ENCODE peak calls at places on chromosomes 1 and 21, in six cellular contexts. X is IMR-90, L is H9, J is mesenchymal stem cell, W is H1, K is trophoblast cell. G is an unnamed sample.

GRCh38 chr1:33634806-33635205 is 162.4 kb downstream of the ZSCAN20 start:
- DNase-seq in K (peak), J (no peak), W (no peak), X (peak), L (peak), G (peak)

GRCh38 chr1:234617986-234618725 is 8.2 kb upstream of the IRF2BP2 start:
- DNase-seq in W (no peak), J (peak), X (peak), L (no peak), K (peak), G (peak)

GRCh38 chr1:233412812-233413211 is 85.3 kb downstream of the MAP3K21 start:
- DNase-seq in K (no peak), L (no peak), J (no peak), X (no peak), W (no peak), G (no peak)

GRCh38 chr21:41895643-41896493 is 16.7 kb upstream of the PRDM15 start:
- DNase-seq in W (no peak), L (peak), J (no peak), X (peak), K (no peak), G (no peak)

GRCh38 chr1:167332503-167332902 is 111.8 kb downstream of the POU2F1 start:
- DNase-seq in J (no peak), L (no peak), W (no peak), K (no peak), X (peak), G (no peak)

GRCh38 chr1:198890531-198890930 is 251.7 kb downstream of the PTPRC start:
- DNase-seq in W (no peak), L (no peak), J (peak), X (peak), K (peak), G (no peak)

GRCh38 chr1:88398338-88398737 is 285.7 kb upstream of the PKN2 start:
- DNase-seq in J (no peak), W (no peak), K (peak), X (no peak), L (no peak), G (no peak)

GRCh38 chr1:44842763-44843655 is at the start of gene PTCH2:
- DNase-seq in J (peak), W (peak), X (peak), K (peak), L (peak), G (peak)

GRCh38 chr1:151720974-151721787 is at the start of gene RIIAD1:
- DNase-seq in K (no peak), X (no peak), L (peak), J (peak), W (no peak), G (peak)

GRCh38 chr1:154304664-154305337 is 16.1 kb upstream of the AQP10 start:
- DNase-seq in W (no peak), K (no peak), X (no peak), J (no peak), L (no peak), G (no peak)

GRCh38 chr1:115437146-115437639 is 99.1 kb upstream of the NGF start:
- DNase-seq in X (no peak), J (no peak), K (no peak), W (no peak), L (no peak), G (no peak)

DNA sequence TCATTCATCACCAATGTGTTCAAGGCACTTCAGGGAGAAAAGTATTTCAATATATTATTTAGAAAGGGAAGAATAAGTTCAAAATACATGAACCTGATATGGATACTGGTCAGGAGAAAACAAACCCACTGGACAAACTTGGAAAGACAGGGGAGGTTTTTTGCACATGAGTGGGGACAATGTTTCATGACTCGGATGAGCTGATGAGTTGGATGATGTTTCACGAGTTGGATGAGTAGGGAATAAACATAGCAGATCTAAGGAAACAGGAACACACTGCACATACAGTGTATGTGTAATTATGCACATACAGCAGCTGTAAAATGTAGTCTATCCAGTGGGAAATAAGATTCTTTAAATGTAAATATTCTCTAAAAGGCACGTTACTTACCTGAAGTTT is 682.9 kb upstream of the ADAMTS5 start:
- DNase-seq in J (no peak), W (no peak), K (no peak), X (peak), L (no peak), G (no peak)
- H4K91ac ChIP-seq in J (no peak), W (no peak), K (no peak), X (peak), L (no peak), G (no peak)

DNA sequence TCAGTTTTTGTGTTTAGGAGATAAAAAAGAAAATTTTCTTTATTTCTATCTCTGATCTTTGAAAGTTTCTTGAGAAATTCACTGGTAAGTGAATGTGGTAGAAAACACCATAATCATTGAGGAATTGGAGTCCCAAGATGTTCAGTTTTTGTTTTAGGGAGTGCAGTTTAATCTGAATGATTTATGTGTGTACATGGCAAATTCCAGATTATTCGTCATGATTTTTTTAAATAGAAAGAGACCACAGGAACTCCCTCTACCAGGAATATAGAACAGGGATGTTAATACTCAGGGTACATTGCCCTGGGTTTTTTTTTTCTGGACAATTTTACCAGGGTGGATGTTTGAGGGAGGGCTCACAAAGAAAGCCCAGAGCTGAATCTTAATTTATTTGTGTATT is 109.0 kb downstream of the VPS13D start:
- DNase-seq in L (no peak), K (no peak), X (no peak), J (no peak), W (no peak), G (no peak)
- H3K4ac ChIP-seq in L (no peak), K (no peak), X (no peak), J (no peak), W (no peak), G (no peak)

DNA sequence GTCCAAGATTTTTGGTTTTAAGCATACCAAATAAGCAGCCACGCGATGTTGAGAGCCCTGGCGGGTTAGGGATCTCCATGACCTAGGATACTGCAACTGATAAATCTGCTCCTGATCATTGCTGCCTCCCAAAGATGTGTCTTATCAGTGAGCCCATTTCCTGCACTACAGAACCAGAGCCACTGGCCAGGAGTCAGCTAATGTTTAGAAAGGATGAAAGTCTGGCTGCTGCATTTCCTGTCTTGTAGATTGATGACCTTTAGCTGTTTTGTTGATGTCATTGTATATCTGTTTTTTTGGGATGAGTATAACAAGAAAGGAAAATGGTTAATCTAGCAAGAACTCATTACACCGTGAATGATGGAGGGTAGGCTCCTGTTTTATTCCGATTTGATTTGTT is 74.5 kb downstream of the C1orf21 start:
- DNase-seq in L (no peak), W (no peak), K (no peak), J (peak), X (peak), G (no peak)
- H3K4me2 ChIP-seq in L (no peak), W (no peak), K (no peak), J (no peak), X (no peak), G (no peak)

DNA sequence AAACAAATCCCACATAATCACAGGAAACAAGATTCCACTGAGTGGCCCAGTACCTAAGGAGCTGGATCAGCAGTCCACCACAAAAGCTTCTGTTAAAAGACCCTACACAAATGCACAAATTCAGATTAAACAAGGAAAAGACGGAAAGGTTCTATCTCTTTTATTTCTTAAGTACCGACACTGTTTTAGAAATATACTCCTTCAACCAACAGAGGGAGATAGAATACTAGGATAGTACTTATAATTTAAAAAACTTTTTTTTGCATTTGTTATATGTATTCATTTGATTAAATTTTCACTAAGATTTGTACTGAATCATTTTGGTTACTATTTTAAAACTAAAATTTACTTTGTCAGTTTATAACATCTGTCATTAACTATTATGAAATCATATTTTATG is 12.5 kb downstream of the CDC7 start:
- DNase-seq in J (peak), L (no peak), W (no peak), K (peak), X (peak), G (no peak)
- H4K91ac ChIP-seq in J (no peak), L (no peak), W (no peak), K (no peak), X (no peak), G (no peak)

GRCh38 chr21:17901458-17902092 is 82.4 kb upstream of the C21orf91 start:
- DNase-seq in L (peak), W (no peak), J (peak), X (peak), K (peak), G (no peak)
- H3K4ac ChIP-seq in L (no peak), W (no peak), J (no peak), X (no peak), K (no peak), G (no peak)

GRCh38 chr1:21318714-21319159 is 28.5 kb upstream of the ECE1 start:
- DNase-seq in W (no peak), K (peak), X (peak), L (no peak), J (peak), G (no peak)
- H3K4me2 ChIP-seq in W (no peak), K (no peak), X (no peak), L (no peak), J (peak), G (no peak)

GRCh38 chr21:26832513-26832912 is 12.7 kb downstream of the ADAMTS1 start:
- DNase-seq in L (no peak), X (no peak), W (no peak), J (no peak), K (peak), G (no peak)
- H4K91ac ChIP-seq in L (no peak), X (no peak), W (no peak), J (peak), K (no peak), G (no peak)

GRCh38 chr1:64748222-64748621 is 3.3 kb downstream of the RAVER2 start:
- DNase-seq in L (no peak), W (no peak), X (no peak), J (no peak), K (no peak), G (no peak)
- H3K4ac ChIP-seq in L (no peak), W (no peak), X (no peak), J (no peak), K (no peak), G (no peak)

GRCh38 chr1:50610563-50610962 is 187.3 kb upstream of the DMRTA2 start:
- DNase-seq in J (no peak), W (no peak), L (no peak), K (no peak), X (no peak), G (no peak)
- H3K4me2 ChIP-seq in J (no peak), W (no peak), L (no peak), K (no peak), X (no peak), G (no peak)